ENCODE peak calls at places on chromosomes 13 and 19, in six cellular contexts. N is H1, F is fibroblast of lung, M is GM23338, H is pancreas, C is psoas muscle. Z is an unnamed sample.

GRCh38 chr19:9065457-9066014 is 21.3 kb upstream of the OR1M1 start:
- DNase-seq in C (no peak), H (no peak), M (peak; percentile 57), N (no peak), F (no peak), Z (no peak)

GRCh38 chr13:23007430-23007829 is 173.3 kb upstream of the SGCG start:
- DNase-seq in F (no peak), M (no peak), N (no peak), C (no peak), H (no peak), Z (no peak)

GRCh38 chr19:45558399-45558878 is 26.2 kb downstream of the OPA3 start:
- DNase-seq in C (no peak), N (no peak), F (peak; percentile 50), M (peak; percentile 93), H (peak; percentile 29), Z (peak; percentile 39)

GRCh38 chr19:11651062-11651461 is 53.8 kb downstream of the ZNF627 start:
- DNase-seq in C (no peak), H (no peak), N (no peak), F (no peak), M (no peak), Z (no peak)

GRCh38 chr19:33497151-33497777 is 24.3 kb downstream of the PEPD start:
- DNase-seq in H (no peak), F (no peak), M (no peak), C (no peak), N (no peak), Z (no peak)

GRCh38 chr19:55487884-55488687 is at the start of gene SSC5D:
- DNase-seq in M (peak; percentile 60), C (no peak), H (no peak), N (no peak), F (peak; percentile 71), Z (no peak)

GRCh38 chr13:53010374-53011105 is 18.1 kb upstream of the OLFM4 start:
- DNase-seq in C (no peak), H (peak; percentile 83), M (no peak), N (no peak), F (no peak), Z (no peak)

GRCh38 chr13:100694722-100695644 is 20.4 kb upstream of the TMTC4 start:
- DNase-seq in H (peak; percentile 7), N (peak; percentile 53), M (peak; percentile 87), F (peak; percentile 46), C (no peak), Z (no peak)

GRCh38 chr13:23506821-23507210 is 63.4 kb upstream of the TNFRSF19 start:
- DNase-seq in F (peak; percentile 88), C (no peak), M (no peak), N (no peak), H (no peak), Z (no peak)

GRCh38 chr13:27372896-27373295 is 51.5 kb upstream of the GTF3A start:
- DNase-seq in N (no peak), M (peak; percentile 47), H (peak; percentile 88), F (no peak), C (no peak), Z (no peak)

GRCh38 chr19:5083547-5083965 is 114.6 kb downstream of the KDM4B start:
- DNase-seq in M (no peak), H (no peak), C (peak; percentile 51), N (no peak), F (no peak), Z (no peak)

GRCh38 chr13:113318956-113319355 is 21.9 kb downstream of the LAMP1 start:
- DNase-seq in H (no peak), M (no peak), F (no peak), N (no peak), C (no peak), Z (no peak)

GRCh38 chr13:66353664-66354063 is 876.5 kb downstream of the PCDH9 start:
- DNase-seq in F (no peak), N (no peak), M (no peak), H (peak; percentile 16), C (no peak), Z (no peak)

GRCh38 chr19:45860359-45861259 is 2.3 kb downstream of the SYMPK start:
- DNase-seq in M (no peak), C (no peak), N (no peak), F (no peak), H (no peak), Z (no peak)

GRCh38 chr19:17797397-17798201 is 2.7 kb downstream of the B3GNT3 start:
- DNase-seq in H (peak; percentile 79), M (no peak), F (no peak), N (no peak), C (no peak), Z (no peak)

GRCh38 chr13:78602561-78603239 is 652 bp downstream of the POU4F1 start:
- DNase-seq in H (no peak), M (peak; percentile 48), N (no peak), F (peak; percentile 14), C (no peak), Z (peak; percentile 36)

GRCh38 chr13:111494641-111495040 is 174.2 kb downstream of the TEX29 start:
- DNase-seq in F (no peak), C (no peak), M (no peak), N (no peak), H (no peak), Z (no peak)

GRCh38 chr19:13726323-13726722 is 38.0 kb upstream of the MRI1 start:
- DNase-seq in C (no peak), F (no peak), H (no peak), M (no peak), N (no peak), Z (no peak)

GRCh38 chr19:42156571-42156970 is 24.3 kb upstream of the POU2F2 start:
- DNase-seq in M (no peak), C (no peak), N (no peak), F (no peak), H (no peak), Z (no peak)

GRCh38 chr19:4229179-4229931 is at the start of gene EBI3:
- DNase-seq in C (peak; percentile 33), F (peak; percentile 38), N (no peak), M (peak; percentile 37), H (no peak), Z (peak; percentile 89)

GRCh38 chr19:31783592-31783991 is 434.4 kb upstream of the TSHZ3 start:
- DNase-seq in H (no peak), C (no peak), N (no peak), F (no peak), M (no peak), Z (no peak)

GRCh38 chr19:41909706-41910105 is 18.5 kb downstream of the ERFL start:
- DNase-seq in H (no peak), C (no peak), F (no peak), M (no peak), N (no peak), Z (no peak)

GRCh38 chr13:102328909-102329308 is 72.9 kb downstream of the FGF14 start:
- DNase-seq in H (no peak), M (no peak), F (peak; percentile 18), N (no peak), C (no peak), Z (no peak)

GRCh38 chr13:102323505-102323904 is 78.3 kb downstream of the FGF14 start:
- DNase-seq in C (no peak), N (no peak), F (no peak), H (no peak), M (no peak), Z (no peak)

GRCh38 chr13:102325321-102325720 is 76.5 kb downstream of the FGF14 start:
- DNase-seq in M (no peak), C (no peak), N (no peak), H (no peak), F (no peak), Z (no peak)

GRCh38 chr13:102327119-102327617 is 74.7 kb downstream of the FGF14 start:
- DNase-seq in M (no peak), N (no peak), F (peak; percentile 29), C (no peak), H (no peak), Z (no peak)

GRCh38 chr13:102326381-102327118 is 75.3 kb downstream of the FGF14 start:
- DNase-seq in H (no peak), F (no peak), N (no peak), C (no peak), M (no peak), Z (no peak)
- TF ChIP-seq CTCF in H (no peak), F (no peak), N (no peak), C (no peak), M (no peak), Z (no peak)

GRCh38 chr19:2556221-2557092 is 80.5 kb downstream of the GADD45B start:
- DNase-seq in C (no peak), N (no peak), M (no peak), H (no peak), F (no peak), Z (no peak)
- H3K4me3 ChIP-seq in C (no peak overlapping the region), N (no peak overlapping the region), M (no peak overlapping the region), H (no peak overlapping the region), F (no peak overlapping the region), Z (no peak overlapping the region)

GRCh38 chr19:35975608-35976214 is 19.3 kb upstream of the SDHAF1 start:
- DNase-seq in F (peak; percentile 21), C (no peak), N (no peak), M (peak; percentile 80), H (no peak), Z (no peak)

GRCh38 chr19:35978832-35979365 is 16.1 kb upstream of the SDHAF1 start:
- DNase-seq in F (no peak), C (no peak), H (no peak), M (peak; percentile 3), N (no peak), Z (no peak)

GRCh38 chr19:35978271-35978670 is 16.7 kb upstream of the SDHAF1 start:
- DNase-seq in M (no peak), H (no peak), F (no peak), C (no peak), N (no peak), Z (no peak)

GRCh38 chr19:35977446-35978222 is 17.4 kb upstream of the SDHAF1 start:
- DNase-seq in N (no peak), M (peak; percentile 95), H (no peak), F (no peak), C (no peak), Z (peak; percentile 57)

GRCh38 chr19:35973487-35973886 is 21.5 kb upstream of the SDHAF1 start:
- DNase-seq in H (no peak), C (no peak), N (no peak), F (no peak), M (no peak), Z (no peak)
- H3K36me3 ChIP-seq in H (no peaks in the 10 kb centered on the region), C (no peaks in the 10 kb centered on the region), N (no peaks in the 10 kb centered on the region), F (no peaks in the 10 kb centered on the region), M (no peaks in the 10 kb centered on the region), Z (no peaks in the 10 kb centered on the region)

GRCh38 chr19:40529093-40529954 is 47.3 kb upstream of the SHKBP1 start:
- DNase-seq in M (peak; percentile 95), N (peak; percentile 80), F (peak; percentile 74), H (peak; percentile 82), C (peak; percentile 85), Z (peak; percentile 89)

GRCh38 chr19:40528078-40528477 is 48.6 kb upstream of the SHKBP1 start:
- DNase-seq in N (no peak), M (no peak), H (no peak), C (no peak), F (no peak), Z (no peak)

GRCh38 chr19:40533508-40533907 is 43.2 kb upstream of the SHKBP1 start:
- DNase-seq in H (no peak), M (peak; percentile 40), C (no peak), N (no peak), F (no peak), Z (no peak)

GRCh38 chr19:40528533-40529092 is 48.1 kb upstream of the SHKBP1 start:
- DNase-seq in M (no peak), F (no peak), C (no peak), N (no peak), H (no peak), Z (no peak)

GRCh38 chr19:40530091-40530901 is 46.4 kb upstream of the SHKBP1 start:
- DNase-seq in M (peak; percentile 83), N (no peak), F (no peak), H (no peak), C (no peak), Z (no peak)
- TF ChIP-seq CTCF in M (peak; percentile 38), N (peak; percentile 35), F (no peak), H (no peak), C (peak; percentile 11), Z (peak; percentile 21)